ENCODE peak calls at places on chromosomes 12 and 14, in seven cellular contexts. Q, B, U, O, R, N and H are unnamed samples.
A peak's percentile ranks its signal among the peaks of the same experiment; 100 is the strongest.

GRCh38 chr14:29906256-29906885 is 21.3 kb downstream of the PRKD1 start:
- DNase-seq in Q (no peak), B (peak; percentile 60), U (no peak), O (no peak), R (no peak), N (no peak), H (no peak)

GRCh38 chr12:79674629-79675028 is 16.1 kb downstream of the PAWR start:
- DNase-seq in Q (no peak), B (no peak), U (no peak), O (peak; percentile 71), R (no peak), N (peak; percentile 55), H (no peak)

GRCh38 chr12:92551853-92552397 is 150.9 kb upstream of the PLEKHG7 start:
- DNase-seq in Q (peak; percentile 52), B (no peak), U (peak; percentile 46), O (peak; percentile 16), R (peak; percentile 58), N (no peak), H (peak; percentile 49)

GRCh38 chr14:104719343-104719742 is 4.7 kb upstream of the ADSS1 start:
- DNase-seq in Q (no peak), B (no peak), U (no peak), O (no peak), R (no peak), N (no peak), H (no peak)

GRCh38 chr12:1523558-1524050 is 70.8 kb downstream of the FBXL14 start:
- DNase-seq in Q (no peak), B (no peak), U (no peak), O (no peak), R (no peak), N (no peak), H (no peak)

GRCh38 chr14:94009767-94010166 is 12.7 kb downstream of the CCDC197 start:
- DNase-seq in Q (no peak), B (no peak), U (peak; percentile 35), O (no peak), R (peak; percentile 63), N (no peak), H (no peak)

GRCh38 chr14:42222924-42223471 is 616.3 kb downstream of the LRFN5 start:
- DNase-seq in Q (no peak), B (no peak), U (no peak), O (peak; percentile 77), R (peak; percentile 20), N (peak; percentile 29), H (no peak)

GRCh38 chr12:71945121-71945520 is 6.5 kb downstream of the TPH2 start:
- DNase-seq in Q (no peak), B (no peak), U (no peak), O (no peak), R (no peak), N (no peak), H (no peak)

GRCh38 chr12:6277982-6278438 is 32.5 kb upstream of the PLEKHG6 start:
- DNase-seq in Q (peak; percentile 46), B (no peak), U (peak; percentile 60), O (no peak), R (peak; percentile 70), N (no peak), H (no peak)

GRCh38 chr14:104526723-104527645 is 52.6 kb upstream of the C14orf180 start:
- DNase-seq in Q (no peak), B (no peak), U (no peak), O (no peak), R (no peak), N (no peak), H (no peak)

GRCh38 chr14:66572836-66573235 is 64.9 kb downstream of the GPHN start:
- DNase-seq in Q (no peak), B (no peak), U (no peak), O (peak; percentile 37), R (no peak), N (no peak), H (no peak)

GRCh38 chr12:70449074-70449757 is 83.1 kb downstream of the KCNMB4 start:
- DNase-seq in Q (no peak), B (no peak), U (peak; percentile 63), O (peak; percentile 39), R (no peak), N (peak; percentile 50), H (no peak)

GRCh38 chr12:64171715-64172114 is 50.4 kb downstream of the KICS2 start:
- DNase-seq in Q (no peak), B (peak; percentile 45), U (no peak), O (peak; percentile 39), R (no peak), N (peak; percentile 90), H (no peak)

GRCh38 chr14:85587152-85587697 is 57.3 kb downstream of the FLRT2 start:
- DNase-seq in Q (no peak), B (no peak), U (peak; percentile 46), O (peak; percentile 99), R (no peak), N (no peak), H (no peak)

GRCh38 chr12:46377678-46378077 is 5.1 kb upstream of the SLC38A2 start:
- DNase-seq in Q (no peak), B (no peak), U (no peak), O (no peak), R (no peak), N (peak; percentile 63), H (no peak)

GRCh38 chr12:82174383-82174782 is 183.8 kb downstream of the CCDC59 start:
- DNase-seq in Q (no peak), B (no peak), U (no peak), O (no peak), R (no peak), N (no peak), H (peak; percentile 20)

GRCh38 chr12:20142956-20143355 is 225.4 kb upstream of the PDE3A start:
- DNase-seq in Q (no peak), B (no peak), U (no peak), O (no peak), R (no peak), N (no peak), H (no peak)

GRCh38 chr12:42010715-42011114 is 134.0 kb downstream of the GXYLT1 start:
- DNase-seq in Q (no peak), B (no peak), U (no peak), O (no peak), R (no peak), N (no peak), H (no peak)

GRCh38 chr12:128971802-128972201 is 118.5 kb downstream of the GLT1D1 start:
- DNase-seq in Q (no peak), B (no peak), U (no peak), O (no peak), R (no peak), N (no peak), H (no peak)

GRCh38 chr12:122356192-122356635 is 66.3 kb downstream of the CLIP1 start:
- DNase-seq in Q (peak; percentile 25), B (peak; percentile 69), U (peak; percentile 52), O (peak; percentile 80), R (peak; percentile 77), N (peak; percentile 76), H (peak; percentile 59)

GRCh38 chr14:68379510-68380303 is 413.2 kb downstream of the ZFP36L1 start:
- DNase-seq in Q (no peak), B (peak; percentile 57), U (no peak), O (no peak), R (no peak), N (no peak), H (no peak)

GRCh38 chr12:12032771-12033588 is 37.8 kb upstream of the BCL2L14 start:
- DNase-seq in Q (peak; percentile 59), B (peak; percentile 91), U (peak; percentile 93), O (peak; percentile 72), R (peak; percentile 52), N (peak; percentile 80), H (peak; percentile 90)

GRCh38 chr12:100826323-100826722 is 31.7 kb downstream of the ANO4 start:
- DNase-seq in Q (no peak), B (peak; percentile 26), U (peak; percentile 15), O (peak; percentile 2), R (peak; percentile 17), N (peak; percentile 55), H (peak; percentile 12)

GRCh38 chr12:108310489-108310888 is 28.6 kb downstream of the CMKLR1 start:
- DNase-seq in Q (no peak), B (no peak), U (no peak), O (peak; percentile 33), R (no peak), N (no peak), H (no peak)

GRCh38 chr12:91133871-91134270 is 22.6 kb upstream of the LUM start:
- DNase-seq in Q (no peak), B (no peak), U (no peak), O (peak; percentile 62), R (no peak), N (no peak), H (no peak)

GRCh38 chr14:84323963-84324362 is 1206.0 kb upstream of the FLRT2 start:
- DNase-seq in Q (no peak), B (peak; percentile 57), U (no peak), O (no peak), R (no peak), N (no peak), H (no peak)

GRCh38 chr12:86600664-86601231 is 344.6 kb upstream of the MGAT4C start:
- DNase-seq in Q (no peak), B (no peak), U (no peak), O (no peak), R (no peak), N (no peak), H (no peak)

GRCh38 chr12:109731231-109731731 is 17.7 kb downstream of the FAM222A start:
- DNase-seq in Q (no peak), B (no peak), U (no peak), O (no peak), R (no peak), N (no peak), H (no peak)

GRCh38 chr14:37422319-37422718 is 172.7 kb downstream of the FOXA1 start:
- DNase-seq in Q (no peak), B (no peak), U (no peak), O (no peak), R (no peak), N (no peak), H (no peak)

GRCh38 chr12:1318327-1319031 is 275.9 kb downstream of the FBXL14 start:
- DNase-seq in Q (no peak), B (no peak), U (no peak), O (peak; percentile 68), R (no peak), N (no peak), H (peak; percentile 41)

GRCh38 chr14:91899213-91899612 is 31.9 kb upstream of the TC2N start:
- DNase-seq in Q (no peak), B (no peak), U (peak; percentile 44), O (no peak), R (no peak), N (no peak), H (peak; percentile 14)

GRCh38 chr12:48033451-48033850 is 29.2 kb upstream of the COL2A1 start:
- DNase-seq in Q (no peak), B (no peak), U (no peak), O (no peak), R (no peak), N (no peak), H (no peak)

GRCh38 chr14:95471526-95472304 is 44.7 kb downstream of the SYNE3 start:
- DNase-seq in Q (no peak), B (no peak), U (no peak), O (no peak), R (no peak), N (no peak), H (no peak)

GRCh38 chr14:79044894-79045624 is 874.9 kb downstream of the NRXN3 start:
- DNase-seq in Q (no peak), B (peak; percentile 86), U (peak; percentile 98), O (peak; percentile 21), R (no peak), N (peak; percentile 70), H (no peak)

GRCh38 chr12:116646901-116647300 is 87.7 kb downstream of the MAP1LC3B2 start:
- DNase-seq in Q (no peak), B (no peak), U (no peak), O (no peak), R (no peak), N (no peak), H (no peak)

GRCh38 chr14:91377700-91378652 is 39.6 kb downstream of the CCDC88C start:
- DNase-seq in Q (peak; percentile 38), B (peak; percentile 51), U (peak; percentile 37), O (no peak), R (no peak), N (peak; percentile 3), H (peak; percentile 89)

GRCh38 chr12:110548678-110549077 is 34.4 kb downstream of the PPTC7 start:
- DNase-seq in Q (no peak), B (no peak), U (no peak), O (peak; percentile 79), R (no peak), N (no peak), H (no peak)